ENCODE peak calls at places on chromosomes 13 and 19, in four cellular contexts. M, U, V and K are unnamed samples.

GRCh38 chr13:23506821-23507210 is 63.4 kb upstream of the TNFRSF19 start:
- DNase-seq in M (peak), U (no peak), V (no peak), K (peak)

GRCh38 chr13:92804346-92804745 is 422.3 kb upstream of the GPC6 start:
- DNase-seq in M (no peak), U (no peak), V (no peak), K (no peak)

GRCh38 chr19:17348700-17349099 is 11.3 kb downstream of the GTPBP3 start:
- DNase-seq in M (peak), U (peak), V (peak), K (peak)

GRCh38 chr13:86731987-86732386 is 932.8 kb upstream of the SLITRK6 start:
- DNase-seq in M (no peak), U (no peak), V (no peak), K (no peak)

GRCh38 chr19:41409288-41409687 is 11.7 kb downstream of the BCKDHA start:
- DNase-seq in M (peak), U (peak), V (no peak), K (peak)

GRCh38 chr19:12639901-12640613 is 26.5 kb downstream of the MAN2B1 start:
- DNase-seq in M (peak), U (no peak), V (peak), K (peak)

GRCh38 chr13:111359930-111360329 is 39.5 kb downstream of the TEX29 start:
- DNase-seq in M (no peak), U (no peak), V (no peak), K (no peak)

GRCh38 chr19:46624958-46625661 is at the start of gene PTGIR:
- DNase-seq in M (peak), U (no peak), V (no peak), K (peak)

GRCh38 chr13:24931450-24932217 is 164.3 kb upstream of the PABPC3 start:
- DNase-seq in M (no peak), U (no peak), V (no peak), K (no peak)

GRCh38 chr13:89490661-89491060 is 1819.5 kb downstream of the SLITRK5 start:
- DNase-seq in M (no peak), U (no peak), V (no peak), K (peak)

GRCh38 chr13:42924290-42924803 is 67.7 kb downstream of the EPSTI1 start:
- DNase-seq in M (no peak), U (no peak), V (no peak), K (no peak)

GRCh38 chr19:23116802-23117571 is at the start of gene ZNF730:
- DNase-seq in M (peak), U (no peak), V (peak), K (peak)

GRCh38 chr13:52003551-52003950 is 7.7 kb downstream of the ATP7B start:
- DNase-seq in M (no peak), U (no peak), V (no peak), K (no peak)
- TF ChIP-seq CTCF in M (no peak), U (no peak), V (no peak), K (no peak)

DNA sequence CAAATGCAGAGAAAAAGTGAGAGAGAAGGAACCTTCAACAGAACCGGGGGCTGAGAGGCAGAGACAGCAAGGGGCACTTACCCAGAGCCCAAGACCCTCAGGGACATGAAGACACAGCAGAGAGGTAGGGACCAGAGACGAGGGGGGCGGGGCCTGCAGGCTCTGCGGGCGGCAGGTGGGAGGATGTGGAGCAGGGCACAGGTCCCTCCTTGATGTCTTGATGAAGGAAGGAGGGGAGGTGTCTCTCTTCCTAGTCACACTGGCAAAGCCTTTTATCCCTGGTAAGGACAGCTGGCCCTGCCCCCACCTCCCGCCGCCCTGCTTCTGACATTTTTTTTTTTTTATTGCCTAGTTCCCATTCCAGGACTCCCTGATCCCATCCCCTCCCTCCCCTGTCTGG is at the start of gene KLK14:
- DNase-seq in M (no peak), U (no peak), V (no peak), K (no peak)
- TF ChIP-seq CTCF in M (no peak), U (no peak), V (no peak), K (no peak)

GRCh38 chr13:106612688-106613087 is 44.8 kb upstream of the ARGLU1 start:
- DNase-seq in M (peak), U (no peak), V (no peak), K (peak)
- TF ChIP-seq CTCF in M (no peak), U (no peak), V (no peak), K (no peak)

DNA sequence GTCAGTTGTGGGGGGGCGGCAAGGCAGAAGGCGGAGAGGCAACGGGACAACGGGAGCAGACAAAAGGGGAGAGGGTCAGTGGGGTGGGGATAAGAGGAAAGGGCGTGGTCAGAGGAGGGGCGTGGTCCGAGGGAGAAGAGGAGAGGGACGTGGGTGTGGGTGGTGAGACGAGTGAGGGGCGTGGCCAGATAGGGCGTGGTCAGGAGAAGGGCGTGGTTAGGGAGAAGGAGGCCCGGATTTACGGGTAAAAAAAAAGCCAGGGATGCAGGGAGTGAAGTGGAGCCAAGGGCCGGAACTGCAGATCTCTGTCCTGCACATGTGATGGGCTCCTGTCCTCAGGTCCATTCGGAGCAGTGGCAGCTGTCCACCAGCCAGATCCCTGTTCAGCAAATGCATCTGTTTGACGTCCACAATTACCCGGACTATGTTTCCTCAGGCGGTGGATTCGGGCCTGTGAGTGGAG is 21.5 kb downstream of the CPT1C start:
- DNase-seq in M (peak), U (peak), V (no peak), K (peak)
- TF ChIP-seq CTCF in M (no peak), U (no peak), V (no peak), K (no peak)

DNA sequence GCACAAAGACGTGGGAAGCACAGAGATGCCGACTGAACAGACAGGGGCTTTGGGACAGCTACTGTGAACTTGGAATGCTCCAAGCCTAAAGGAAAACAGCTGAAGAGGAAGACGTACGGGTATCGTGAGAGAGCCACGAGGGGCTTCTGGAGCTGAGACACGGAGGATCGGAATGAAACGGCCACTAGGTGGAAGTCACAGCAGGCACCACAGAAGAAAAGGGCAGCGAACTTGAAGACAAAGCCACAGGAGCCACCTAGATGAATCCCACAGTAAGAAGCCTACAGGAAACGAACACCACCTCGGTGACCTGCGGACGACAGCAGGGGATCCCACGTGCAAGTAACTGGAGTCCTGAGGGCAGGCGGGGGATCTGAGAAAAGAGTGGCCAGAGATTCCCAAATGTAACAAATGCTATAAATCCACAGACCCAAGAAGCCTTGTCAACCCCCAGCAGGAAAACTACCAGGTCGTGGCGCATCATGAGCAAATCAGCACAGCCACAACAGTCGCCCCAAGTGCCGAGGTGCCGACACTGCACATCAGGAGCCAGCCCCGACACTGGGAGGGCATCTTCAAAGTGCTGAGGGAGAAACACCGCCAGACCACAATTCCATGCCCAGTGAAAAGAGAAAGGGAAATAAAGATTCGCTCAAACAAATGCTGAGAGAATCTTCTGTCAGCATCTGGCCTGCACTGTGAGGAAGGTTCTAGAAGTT is 39.3 kb upstream of the ISYNA1 start:
- DNase-seq in M (no peak), U (no peak), V (no peak), K (peak)
- TF ChIP-seq CTCF in M (no peak), U (no peak), V (no peak), K (peak)

DNA sequence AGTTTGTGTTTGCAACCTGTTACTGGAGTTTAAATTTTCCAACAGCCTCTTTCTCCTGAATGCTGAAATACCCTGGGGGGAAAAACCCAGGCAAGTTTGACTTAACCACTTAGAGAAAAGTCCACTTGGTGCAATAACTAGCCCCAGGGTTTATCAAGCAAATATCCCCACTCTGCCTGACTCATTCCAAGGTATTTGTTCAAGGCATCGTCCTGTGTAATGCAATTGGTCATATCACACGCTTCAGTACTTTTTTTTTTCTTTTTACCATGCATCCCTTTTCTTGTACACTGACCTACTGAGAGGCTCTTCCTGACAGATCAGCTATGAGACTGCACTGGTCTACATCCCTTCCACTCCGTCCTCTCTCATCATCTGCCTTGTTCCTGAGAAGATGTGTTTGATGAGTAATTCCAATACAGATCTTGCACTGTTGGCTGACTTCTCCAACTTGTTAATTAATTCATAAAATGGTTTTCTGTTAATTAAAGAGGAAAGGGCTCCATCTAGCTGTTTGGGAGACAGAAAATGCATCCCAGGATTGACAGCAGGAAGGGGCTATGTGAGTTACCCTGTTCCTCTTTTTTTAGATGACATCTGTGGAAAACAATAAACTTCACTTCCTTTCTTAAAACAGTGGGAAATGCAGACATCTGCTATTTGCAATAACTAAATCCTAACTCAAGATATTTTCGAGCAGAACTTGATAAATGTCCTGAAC is 212.6 kb upstream of the IRS2 start:
- DNase-seq in M (no peak), U (no peak), V (no peak), K (peak)
- TF ChIP-seq CTCF in M (no peak), U (no peak), V (no peak), K (peak)

GRCh38 chr19:3879656-3880055 is 829 bp upstream of the ATCAY start:
- DNase-seq in M (no peak), U (no peak), V (no peak), K (no peak)
- TF ChIP-seq CTCF in M (no peak), U (no peak), V (peak), K (peak)

GRCh38 chr19:18646535-18647370 is 9.9 kb downstream of the KLHL26 start:
- DNase-seq in M (no peak), U (no peak), V (no peak), K (no peak)

GRCh38 chr19:18647807-18648206 is 11.0 kb downstream of the KLHL26 start:
- DNase-seq in M (no peak), U (no peak), V (no peak), K (no peak)

GRCh38 chr19:18645035-18645511 is 8.2 kb downstream of the KLHL26 start:
- DNase-seq in M (no peak), U (no peak), V (no peak), K (no peak)

GRCh38 chr19:18647371-18647767 is 10.5 kb downstream of the KLHL26 start:
- DNase-seq in M (no peak), U (no peak), V (no peak), K (no peak)

GRCh38 chr19:18644144-18645034 is 7.6 kb downstream of the KLHL26 start:
- DNase-seq in M (peak), U (no peak), V (no peak), K (no peak)
- TF ChIP-seq CTCF in M (no peak), U (no peak), V (no peak), K (no peak)

GRCh38 chr19:40217027-40217810 is 965 bp downstream of the TTC9B start:
- DNase-seq in M (no peak), U (peak), V (peak), K (no peak)

GRCh38 chr19:40219721-40220276 is 1.6 kb upstream of the TTC9B start:
- DNase-seq in M (no peak), U (peak), V (no peak), K (peak)

GRCh38 chr19:40216013-40216776 is 2.0 kb downstream of the TTC9B start:
- DNase-seq in M (no peak), U (no peak), V (no peak), K (no peak)

GRCh38 chr19:40216777-40217026 is 1.5 kb downstream of the TTC9B start:
- DNase-seq in M (no peak), U (no peak), V (no peak), K (no peak)

DNA sequence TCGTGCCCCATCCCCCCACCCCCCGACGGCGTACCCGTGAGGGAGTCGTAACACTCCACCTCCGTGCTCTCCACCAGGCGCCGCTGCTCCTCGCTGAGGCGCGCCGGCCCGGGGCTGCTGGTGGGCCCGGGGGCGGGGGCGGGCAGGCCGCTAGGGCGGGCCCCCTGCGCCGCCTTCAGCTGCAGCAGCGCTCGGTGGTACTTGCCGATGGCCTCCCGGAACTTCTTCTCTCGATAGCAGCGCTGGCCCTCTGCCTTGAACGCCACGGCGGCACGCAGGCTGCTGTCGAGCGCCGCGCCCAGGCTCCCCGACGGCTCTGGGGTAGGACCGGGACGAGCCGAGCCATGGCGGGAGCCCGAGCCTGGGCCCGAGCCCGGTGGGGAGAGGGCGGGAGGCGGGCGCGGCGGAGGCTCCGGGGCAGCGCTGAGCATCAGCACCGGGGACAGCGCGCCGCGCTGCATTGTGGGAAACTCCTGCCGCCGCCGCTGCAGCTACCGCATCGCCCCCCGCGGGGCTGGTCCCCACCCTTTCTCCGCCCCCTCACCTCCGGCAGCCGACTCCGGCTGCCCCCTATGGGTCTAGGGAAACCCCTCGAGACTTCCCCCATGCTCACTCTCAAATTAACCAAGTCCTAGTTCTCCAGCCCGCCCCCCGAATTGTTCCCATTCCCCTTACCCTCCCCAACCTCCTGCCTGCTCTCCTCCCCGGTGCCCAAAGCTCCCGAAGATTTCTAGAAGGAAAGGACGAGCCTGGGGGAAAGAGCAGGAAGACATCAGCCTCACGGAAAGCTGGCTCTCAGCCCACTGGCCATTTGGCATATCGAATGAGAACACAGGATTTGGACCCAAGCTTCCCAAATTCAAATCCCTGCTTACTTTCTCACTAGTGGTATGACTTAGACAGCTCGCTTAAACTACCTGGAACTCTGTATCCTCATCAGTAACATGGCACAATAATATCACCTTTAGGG is at the start of gene TTC9B:
- DNase-seq in M (no peak), U (no peak), V (peak), K (peak)
- TF ChIP-seq CTCF in M (no peak), U (no peak), V (no peak), K (no peak)

GRCh38 chr19:34523408-34523807 is 41.9 kb downstream of the WTIP start:
- DNase-seq in M (no peak), U (no peak), V (no peak), K (no peak)

GRCh38 chr19:34519602-34520001 is 38.0 kb downstream of the WTIP start:
- DNase-seq in M (no peak), U (no peak), V (no peak), K (no peak)

DNA sequence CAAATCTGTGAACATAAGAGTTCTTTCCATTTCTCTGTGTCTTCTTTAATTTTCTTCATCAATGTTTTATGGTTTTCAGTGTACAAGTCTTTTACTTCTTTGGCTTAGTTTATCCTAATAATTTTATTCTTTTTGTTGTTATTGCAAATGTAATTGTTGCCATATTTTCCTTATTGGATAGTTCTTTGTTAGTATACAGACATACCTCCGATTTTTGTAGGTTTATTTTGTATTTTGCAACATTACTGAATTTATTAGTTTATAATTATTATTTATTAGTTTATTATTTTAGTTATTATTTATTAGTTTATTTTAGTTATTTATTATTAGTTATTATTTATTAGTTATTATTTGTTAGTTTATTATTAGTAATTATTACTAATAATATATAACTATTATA is 43.4 kb downstream of the WTIP start:
- DNase-seq in M (no peak), U (no peak), V (no peak), K (no peak)
- TF ChIP-seq CTCF in M (no peak), U (no peak), V (no peak), K (no peak)